ENCODE peak calls at places on chromosomes 4 and X, in ten cellular contexts. One of them, this sample, is unnamed.

GRCh38 chrX:25721564-25721963 is 416.6 kb upstream of the MAGEB18 start:
- DNase-seq in nephron progenitor cell: no peak
- DNase-seq in suprapubic skin: no peak
- DNase-seq in endothelial cell: no peak
- DNase-seq in Calu3: no peak
- DNase-seq in dorsolateral prefrontal cortex: no peak
- DNase-seq in GM10248: peak
- DNase-seq in tibial nerve: no peak
- DNase-seq in AG04450: no peak
- DNase-seq in Peyer's patch: no peak
- DNase-seq in this sample: peak

GRCh38 chr4:75723117-75723801 is 1.1 kb upstream of the USO1 start:
- DNase-seq in tibial nerve: no peak
- DNase-seq in Peyer's patch: no peak
- DNase-seq in GM10248: no peak
- DNase-seq in suprapubic skin: no peak
- DNase-seq in endothelial cell: no peak
- DNase-seq in AG04450: no peak
- DNase-seq in nephron progenitor cell: no peak
- DNase-seq in Calu3: no peak
- DNase-seq in dorsolateral prefrontal cortex: no peak
- DNase-seq in this sample: peak

GRCh38 chr4:26076000-26076587 is 162.1 kb downstream of the SMIM20 start:
- DNase-seq in Peyer's patch: no peak
- DNase-seq in AG04450: no peak
- DNase-seq in nephron progenitor cell: no peak
- DNase-seq in dorsolateral prefrontal cortex: no peak
- DNase-seq in Calu3: no peak
- DNase-seq in suprapubic skin: no peak
- DNase-seq in endothelial cell: no peak
- DNase-seq in GM10248: peak
- DNase-seq in tibial nerve: peak
- DNase-seq in this sample: peak

GRCh38 chr4:82739292-82740190 is 59.1 kb downstream of the SCD5 start:
- DNase-seq in suprapubic skin: peak
- DNase-seq in tibial nerve: peak
- DNase-seq in AG04450: no peak
- DNase-seq in Calu3: peak
- DNase-seq in Peyer's patch: peak
- DNase-seq in GM10248: peak
- DNase-seq in endothelial cell: peak
- DNase-seq in nephron progenitor cell: peak
- DNase-seq in dorsolateral prefrontal cortex: peak
- DNase-seq in this sample: peak

GRCh38 chr4:87165886-87166285 is 54.5 kb downstream of the KLHL8 start:
- DNase-seq in suprapubic skin: no peak
- DNase-seq in Peyer's patch: no peak
- DNase-seq in Calu3: no peak
- DNase-seq in dorsolateral prefrontal cortex: no peak
- DNase-seq in AG04450: no peak
- DNase-seq in tibial nerve: no peak
- DNase-seq in GM10248: no peak
- DNase-seq in nephron progenitor cell: no peak
- DNase-seq in endothelial cell: no peak
- DNase-seq in this sample: no peak

GRCh38 chr4:47839259-47839658 is 1.4 kb upstream of the CORIN start:
- DNase-seq in GM10248: peak
- DNase-seq in nephron progenitor cell: no peak
- DNase-seq in endothelial cell: no peak
- DNase-seq in tibial nerve: peak
- DNase-seq in AG04450: no peak
- DNase-seq in Peyer's patch: no peak
- DNase-seq in Calu3: no peak
- DNase-seq in suprapubic skin: no peak
- DNase-seq in dorsolateral prefrontal cortex: no peak
- DNase-seq in this sample: peak

GRCh38 chrX:135494453-135494852 is 26.0 kb upstream of the INTS6L start:
- DNase-seq in GM10248: no peak
- DNase-seq in Peyer's patch: no peak
- DNase-seq in AG04450: no peak
- DNase-seq in endothelial cell: no peak
- DNase-seq in nephron progenitor cell: no peak
- DNase-seq in tibial nerve: no peak
- DNase-seq in suprapubic skin: no peak
- DNase-seq in dorsolateral prefrontal cortex: no peak
- DNase-seq in Calu3: no peak
- DNase-seq in this sample: no peak

GRCh38 chr4:112029642-112030235 is 115.5 kb upstream of the FAM241A start:
- DNase-seq in AG04450: no peak
- DNase-seq in suprapubic skin: no peak
- DNase-seq in nephron progenitor cell: peak
- DNase-seq in endothelial cell: no peak
- DNase-seq in dorsolateral prefrontal cortex: no peak
- DNase-seq in tibial nerve: no peak
- DNase-seq in GM10248: no peak
- DNase-seq in Calu3: no peak
- DNase-seq in Peyer's patch: no peak
- DNase-seq in this sample: no peak

GRCh38 chr4:112075129-112075753 is 70.0 kb upstream of the FAM241A start:
- DNase-seq in nephron progenitor cell: peak
- DNase-seq in tibial nerve: peak
- DNase-seq in dorsolateral prefrontal cortex: no peak
- DNase-seq in endothelial cell: peak
- DNase-seq in Calu3: peak
- DNase-seq in suprapubic skin: no peak
- DNase-seq in AG04450: no peak
- DNase-seq in GM10248: peak
- DNase-seq in Peyer's patch: no peak
- DNase-seq in this sample: peak

GRCh38 chrX:153637121-153638040 is 9.6 kb upstream of the DUSP9 start:
- DNase-seq in GM10248: peak
- DNase-seq in Peyer's patch: peak
- DNase-seq in tibial nerve: no peak
- DNase-seq in endothelial cell: no peak
- DNase-seq in nephron progenitor cell: no peak
- DNase-seq in dorsolateral prefrontal cortex: no peak
- DNase-seq in AG04450: no peak
- DNase-seq in Calu3: no peak
- DNase-seq in suprapubic skin: no peak
- DNase-seq in this sample: no peak

GRCh38 chr4:128384091-128384520 is 96.5 kb upstream of the PGRMC2 start:
- DNase-seq in tibial nerve: no peak
- DNase-seq in GM10248: no peak
- DNase-seq in nephron progenitor cell: no peak
- DNase-seq in endothelial cell: no peak
- DNase-seq in dorsolateral prefrontal cortex: no peak
- DNase-seq in AG04450: no peak
- DNase-seq in suprapubic skin: no peak
- DNase-seq in Peyer's patch: no peak
- DNase-seq in Calu3: no peak
- DNase-seq in this sample: no peak

GRCh38 chr4:127210877-127211276 is 421.9 kb upstream of the INTU start:
- DNase-seq in dorsolateral prefrontal cortex: no peak
- DNase-seq in endothelial cell: no peak
- DNase-seq in AG04450: no peak
- DNase-seq in tibial nerve: no peak
- DNase-seq in suprapubic skin: no peak
- DNase-seq in Calu3: no peak
- DNase-seq in nephron progenitor cell: no peak
- DNase-seq in GM10248: no peak
- DNase-seq in Peyer's patch: no peak
- DNase-seq in this sample: no peak

DNA sequence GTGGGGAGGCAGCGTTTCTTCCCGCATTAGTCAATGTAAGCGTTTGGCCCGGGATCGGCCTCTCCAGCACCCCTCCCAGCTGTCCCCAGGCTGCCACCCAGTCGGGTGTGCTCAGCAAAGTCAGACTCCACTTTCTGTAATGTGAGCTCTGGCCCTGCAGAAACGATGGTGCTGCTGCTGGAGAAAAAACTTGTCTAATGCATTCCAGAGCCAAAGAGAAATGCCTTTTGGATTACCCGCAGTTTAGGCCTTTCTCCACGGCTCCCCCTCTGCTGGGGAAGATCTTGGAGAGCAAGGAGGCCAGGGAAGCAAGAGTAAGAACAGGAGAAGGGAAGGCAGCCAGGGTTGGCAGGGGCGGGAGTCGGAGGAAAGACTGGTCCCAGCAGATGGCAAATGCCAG is 55.2 kb downstream of the ELF4 start:
- DNase-seq in suprapubic skin: no peak
- DNase-seq in dorsolateral prefrontal cortex: no peak
- DNase-seq in endothelial cell: no peak
- DNase-seq in Calu3: no peak
- DNase-seq in tibial nerve: no peak
- DNase-seq in GM10248: no peak
- DNase-seq in Peyer's patch: no peak
- DNase-seq in nephron progenitor cell: no peak
- DNase-seq in AG04450: no peak
- DNase-seq in this sample: no peak
- TF ChIP-seq CTCF in suprapubic skin: no peak
- TF ChIP-seq CTCF in dorsolateral prefrontal cortex: no peak
- TF ChIP-seq CTCF in endothelial cell: no peak
- TF ChIP-seq CTCF in Calu3: no peak
- TF ChIP-seq CTCF in tibial nerve: no peak
- TF ChIP-seq CTCF in GM10248: no peak
- TF ChIP-seq CTCF in Peyer's patch: no peak
- TF ChIP-seq CTCF in nephron progenitor cell: no peak
- TF ChIP-seq CTCF in AG04450: peak
- TF ChIP-seq CTCF in this sample: no peak

GRCh38 chr4:107050525-107051135 is 14.5 kb upstream of the DKK2 start:
- DNase-seq in suprapubic skin: no peak
- DNase-seq in AG04450: no peak
- DNase-seq in tibial nerve: no peak
- DNase-seq in dorsolateral prefrontal cortex: no peak
- DNase-seq in GM10248: no peak
- DNase-seq in nephron progenitor cell: no peak
- DNase-seq in Calu3: no peak
- DNase-seq in endothelial cell: no peak
- DNase-seq in Peyer's patch: no peak
- DNase-seq in this sample: peak
- TF ChIP-seq CTCF in suprapubic skin: no peak
- TF ChIP-seq CTCF in AG04450: peak
- TF ChIP-seq CTCF in tibial nerve: peak
- TF ChIP-seq CTCF in dorsolateral prefrontal cortex: peak
- TF ChIP-seq CTCF in GM10248: peak
- TF ChIP-seq CTCF in nephron progenitor cell: peak
- TF ChIP-seq CTCF in Calu3: peak
- TF ChIP-seq CTCF in endothelial cell: peak
- TF ChIP-seq CTCF in Peyer's patch: peak
- TF ChIP-seq CTCF in this sample: peak

GRCh38 chr4:159357350-159357749 is 254.5 kb downstream of the RAPGEF2 start:
- DNase-seq in AG04450: no peak
- DNase-seq in suprapubic skin: no peak
- DNase-seq in dorsolateral prefrontal cortex: no peak
- DNase-seq in nephron progenitor cell: no peak
- DNase-seq in tibial nerve: no peak
- DNase-seq in Peyer's patch: no peak
- DNase-seq in endothelial cell: no peak
- DNase-seq in GM10248: no peak
- DNase-seq in Calu3: no peak
- DNase-seq in this sample: no peak
- TF ChIP-seq CTCF in AG04450: no peak
- TF ChIP-seq CTCF in suprapubic skin: no peak
- TF ChIP-seq CTCF in dorsolateral prefrontal cortex: no peak
- TF ChIP-seq CTCF in nephron progenitor cell: no peak
- TF ChIP-seq CTCF in tibial nerve: no peak
- TF ChIP-seq CTCF in Peyer's patch: no peak
- TF ChIP-seq CTCF in endothelial cell: no peak
- TF ChIP-seq CTCF in GM10248: no peak
- TF ChIP-seq CTCF in Calu3: no peak
- TF ChIP-seq CTCF in this sample: no peak

GRCh38 chr4:143396695-143397094 is 60.0 kb downstream of the GAB1 start:
- DNase-seq in GM10248: no peak
- DNase-seq in suprapubic skin: no peak
- DNase-seq in AG04450: no peak
- DNase-seq in tibial nerve: no peak
- DNase-seq in dorsolateral prefrontal cortex: no peak
- DNase-seq in endothelial cell: no peak
- DNase-seq in Peyer's patch: no peak
- DNase-seq in Calu3: no peak
- DNase-seq in nephron progenitor cell: no peak
- DNase-seq in this sample: no peak
- TF ChIP-seq CTCF in GM10248: no peak
- TF ChIP-seq CTCF in suprapubic skin: no peak
- TF ChIP-seq CTCF in AG04450: peak
- TF ChIP-seq CTCF in tibial nerve: no peak
- TF ChIP-seq CTCF in dorsolateral prefrontal cortex: no peak
- TF ChIP-seq CTCF in endothelial cell: no peak
- TF ChIP-seq CTCF in Peyer's patch: no peak
- TF ChIP-seq CTCF in Calu3: no peak
- TF ChIP-seq CTCF in nephron progenitor cell: no peak
- TF ChIP-seq CTCF in this sample: no peak

GRCh38 chrX:148049441-148049840 is 68.3 kb downstream of the FMR1NB start:
- DNase-seq in endothelial cell: peak
- DNase-seq in Peyer's patch: no peak
- DNase-seq in Calu3: peak
- DNase-seq in dorsolateral prefrontal cortex: no peak
- DNase-seq in suprapubic skin: no peak
- DNase-seq in tibial nerve: no peak
- DNase-seq in nephron progenitor cell: peak
- DNase-seq in AG04450: no peak
- DNase-seq in GM10248: peak
- DNase-seq in this sample: peak
- TF ChIP-seq CTCF in endothelial cell: peak
- TF ChIP-seq CTCF in Peyer's patch: peak
- TF ChIP-seq CTCF in Calu3: no peak
- TF ChIP-seq CTCF in dorsolateral prefrontal cortex: peak
- TF ChIP-seq CTCF in suprapubic skin: no peak
- TF ChIP-seq CTCF in tibial nerve: peak
- TF ChIP-seq CTCF in nephron progenitor cell: peak
- TF ChIP-seq CTCF in AG04450: peak
- TF ChIP-seq CTCF in GM10248: peak
- TF ChIP-seq CTCF in this sample: no peak